ENCODE peak calls at places on chromosomes 16 and 17, in six cellular contexts. N is ovary, F is gastrocnemius medialis, I is lower leg skin, A is testis, Z is esophagus muscularis mucosa. O is an unnamed sample.

GRCh38 chr16:47787695-47788094 is 326.6 kb downstream of the PHKB start:
- DNase-seq in N (no peak), F (no peak), I (no peak), A (peak), Z (no peak), O (no peak)

GRCh38 chr17:60173304-60173807 is 23.6 kb downstream of the CA4 start:
- DNase-seq in N (no peak), F (no peak), I (no peak), A (no peak), Z (no peak), O (no peak)

GRCh38 chr17:70564006-70564620 is 394.8 kb downstream of the KCNJ2 start:
- DNase-seq in N (no peak), F (no peak), I (no peak), A (no peak), Z (no peak), O (no peak)

GRCh38 chr17:7589891-7590611 is at the start of gene SOX15:
- DNase-seq in N (no peak), F (no peak), I (no peak), A (no peak), Z (no peak), O (no peak)

GRCh38 chr17:19308398-19308797 is 54.1 kb downstream of the B9D1 start:
- DNase-seq in N (no peak), F (no peak), I (no peak), A (no peak), Z (no peak), O (no peak)

GRCh38 chr17:28216528-28216927 is 102.5 kb upstream of the TMEM97 start:
- DNase-seq in N (no peak), F (no peak), I (no peak), A (no peak), Z (no peak), O (no peak)

GRCh38 chr17:7673239-7673638 is 14.1 kb downstream of the TP53 start:
- DNase-seq in N (no peak), F (no peak), I (no peak), A (no peak), Z (no peak), O (peak)

GRCh38 chr16:30937692-30938091 is 11.2 kb upstream of the ORAI3 start:
- DNase-seq in N (no peak), F (no peak), I (no peak), A (no peak), Z (no peak), O (no peak)

GRCh38 chr17:38572665-38573365 is 32.9 kb downstream of the SRCIN1 start:
- DNase-seq in N (no peak), F (no peak), I (no peak), A (peak), Z (no peak), O (peak)

GRCh38 chr16:67644038-67644437 is 906 bp upstream of the CARMIL2 start:
- DNase-seq in N (no peak), F (no peak), I (no peak), A (no peak), Z (no peak), O (no peak)

GRCh38 chr17:68511671-68512246 is 471 bp upstream of the PRKAR1A start:
- DNase-seq in N (peak), F (peak), I (peak), A (peak), Z (no peak), O (peak)

GRCh38 chr17:49858796-49859195 is 10.9 kb upstream of the TAC4 start:
- DNase-seq in N (no peak), F (no peak), I (no peak), A (no peak), Z (no peak), O (no peak)

GRCh38 chr16:67006930-67007658 is 18.7 kb downstream of the CES4A start:
- DNase-seq in N (no peak), F (no peak), I (no peak), A (no peak), Z (no peak), O (no peak)

GRCh38 chr17:48250949-48251348 is 143.4 kb downstream of the SNX11 start:
- DNase-seq in N (no peak), F (no peak), I (no peak), A (no peak), Z (no peak), O (no peak)

GRCh38 chr16:63745456-63745855 is 1376.4 kb downstream of the CDH11 start:
- DNase-seq in N (no peak), F (no peak), I (no peak), A (no peak), Z (no peak), O (no peak)

GRCh38 chr17:49390548-49391324 is 23.9 kb downstream of the PHB1 start:
- DNase-seq in N (no peak), F (no peak), I (peak), A (peak), Z (no peak), O (peak)

GRCh38 chr16:87052506-87052905 is 264.7 kb downstream of the C16orf95 start:
- DNase-seq in N (no peak), F (no peak), I (no peak), A (no peak), Z (no peak), O (no peak)

GRCh38 chr17:29138184-29138955 is 41.8 kb downstream of the MYO18A start:
- DNase-seq in N (no peak), F (peak), I (no peak), A (no peak), Z (no peak), O (no peak)

GRCh38 chr17:58515286-58515685 is 848 bp upstream of the MTMR4 start:
- DNase-seq in N (no peak), F (no peak), I (no peak), A (no peak), Z (no peak), O (no peak)

GRCh38 chr17:58516644-58517377 is 2.4 kb upstream of the MTMR4 start:
- DNase-seq in N (no peak), F (no peak), I (no peak), A (no peak), Z (no peak), O (no peak)

GRCh38 chr17:58514795-58515157 is 338 bp upstream of the MTMR4 start:
- DNase-seq in N (no peak), F (no peak), I (no peak), A (no peak), Z (no peak), O (no peak)

GRCh38 chr17:58517928-58518609 is 3.6 kb upstream of the MTMR4 start:
- DNase-seq in N (peak), F (peak), I (peak), A (peak), Z (peak), O (peak)

GRCh38 chr17:58517378-58517927 is 3.0 kb upstream of the MTMR4 start:
- DNase-seq in N (no peak), F (no peak), I (no peak), A (no peak), Z (no peak), O (no peak)
- TF ChIP-seq POLR2A in N (peak), F (peak), I (no peak), A (no peak), Z (no peak), O (peak)

DNA sequence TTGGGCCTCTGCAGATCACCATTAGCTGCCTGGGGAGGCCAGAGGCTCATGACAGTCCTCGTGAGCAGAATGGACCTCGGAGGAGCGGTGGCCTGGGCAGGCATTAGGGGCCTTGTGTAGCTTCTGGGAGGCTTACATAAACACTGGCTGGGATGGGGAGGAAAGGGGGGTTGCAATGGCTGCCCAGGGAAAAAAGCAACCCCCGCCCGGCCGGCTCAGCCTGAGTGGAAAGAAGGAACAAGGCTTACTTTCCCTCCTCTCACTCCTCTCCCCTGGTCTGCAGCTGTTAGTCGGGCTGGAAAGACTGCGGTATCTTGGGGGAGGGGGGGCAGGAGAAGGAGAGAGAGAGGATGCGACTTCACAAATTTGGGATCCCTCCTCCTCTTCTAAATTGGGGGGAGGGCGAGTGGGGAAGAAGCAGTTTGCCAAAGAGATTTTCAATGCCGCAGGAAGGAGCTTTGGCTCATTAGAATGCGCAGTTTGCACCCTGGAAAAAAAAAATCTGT is 6.4 kb upstream of the NR1D1 start:
- DNase-seq in N (peak), F (no peak), I (peak), A (no peak), Z (no peak), O (no peak)
- H3K4me3 ChIP-seq in N (no peak), F (no peak), I (no peak), A (no peak), Z (peak), O (no peak)

GRCh38 chr17:4968166-4968915 is 724 bp upstream of the SPAG7 start:
- DNase-seq in N (no peak), F (no peak), I (no peak), A (peak), Z (no peak), O (no peak)

GRCh38 chr17:4970273-4970672 is 2.7 kb upstream of the SPAG7 start:
- DNase-seq in N (no peak), F (no peak), I (no peak), A (no peak), Z (no peak), O (no peak)

GRCh38 chr17:4967539-4968165 is at the start of gene SPAG7:
- DNase-seq in N (peak), F (peak), I (peak), A (peak), Z (peak), O (peak)

GRCh38 chr17:4969551-4970231 is 2.1 kb upstream of the SPAG7 start:
- DNase-seq in N (no peak), F (no peak), I (no peak), A (no peak), Z (no peak), O (no peak)

DNA sequence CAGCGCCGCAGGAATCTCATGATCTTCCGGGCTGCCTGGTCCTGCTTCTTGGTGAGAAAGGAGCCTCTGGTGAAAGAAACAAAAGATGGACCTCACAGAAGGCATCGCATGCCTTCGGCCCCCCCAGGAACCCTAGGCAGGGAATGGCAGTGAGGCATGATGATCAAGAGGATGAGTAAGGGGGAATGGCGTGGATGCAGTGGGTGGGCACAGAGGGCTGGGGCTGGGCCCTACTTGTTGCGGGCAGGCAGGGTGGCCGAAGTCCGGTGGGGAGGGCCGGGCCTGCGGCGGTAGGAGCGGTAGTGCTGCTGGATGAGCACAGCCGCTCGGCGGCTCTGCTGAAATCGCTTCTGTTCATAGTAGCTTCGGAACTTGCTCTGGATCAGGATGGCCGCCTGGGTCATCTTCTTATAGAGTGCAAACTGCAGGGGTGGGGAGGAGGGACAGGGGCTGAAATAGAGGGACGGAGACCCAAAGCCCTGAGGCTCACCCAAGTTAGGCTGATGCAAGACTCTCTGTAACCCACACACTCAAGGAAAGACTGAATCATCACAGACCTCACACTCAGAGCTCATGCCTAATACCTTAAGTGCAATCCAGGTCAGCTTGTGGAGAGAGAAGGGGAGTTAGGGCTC is 1.4 kb upstream of the SPAG7 start:
- DNase-seq in N (no peak), F (no peak), I (no peak), A (no peak), Z (no peak), O (no peak)
- TF ChIP-seq POLR2A in N (no peak), F (no peak), I (no peak), A (no peak), Z (no peak), O (no peak)

DNA sequence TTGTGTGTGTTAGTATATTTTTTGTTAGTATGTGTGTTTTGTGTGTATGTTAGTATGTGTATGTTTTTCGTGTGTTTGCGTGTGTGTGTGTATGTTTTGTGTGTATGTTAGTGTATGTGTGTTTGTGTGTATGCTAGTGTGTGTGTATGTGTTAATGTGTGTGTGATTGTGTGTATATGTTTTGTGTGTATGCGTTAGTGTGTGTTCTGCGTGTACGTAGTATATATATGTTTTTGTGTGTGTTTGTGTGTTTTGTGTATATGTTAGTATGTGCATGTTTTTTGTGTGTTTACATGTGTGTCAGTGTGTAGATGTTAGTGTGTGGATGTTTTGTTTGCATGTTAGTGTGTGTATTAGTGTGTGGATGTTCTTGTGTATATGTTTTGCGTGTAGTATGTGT is 29.6 kb downstream of the RBFOX1 start:
- DNase-seq in N (no peak), F (no peak), I (no peak), A (no peak), Z (no peak), O (no peak)
- H3K4me3 ChIP-seq in N (no peak), F (no peak), I (no peak), A (no peak), Z (no peak), O (no peak)

GRCh38 chr17:17563530-17563929 is 28.0 kb downstream of the PEMT start:
- DNase-seq in N (no peak), F (no peak), I (no peak), A (no peak), Z (no peak), O (no peak)

GRCh38 chr17:17560167-17560566 is 31.3 kb downstream of the PEMT start:
- DNase-seq in N (no peak), F (no peak), I (no peak), A (no peak), Z (no peak), O (no peak)

GRCh38 chr17:17562145-17562529 is 29.4 kb downstream of the PEMT start:
- DNase-seq in N (no peak), F (no peak), I (no peak), A (no peak), Z (no peak), O (no peak)

GRCh38 chr17:17560975-17561374 is 30.5 kb downstream of the PEMT start:
- DNase-seq in N (no peak), F (no peak), I (no peak), A (no peak), Z (no peak), O (peak)

DNA sequence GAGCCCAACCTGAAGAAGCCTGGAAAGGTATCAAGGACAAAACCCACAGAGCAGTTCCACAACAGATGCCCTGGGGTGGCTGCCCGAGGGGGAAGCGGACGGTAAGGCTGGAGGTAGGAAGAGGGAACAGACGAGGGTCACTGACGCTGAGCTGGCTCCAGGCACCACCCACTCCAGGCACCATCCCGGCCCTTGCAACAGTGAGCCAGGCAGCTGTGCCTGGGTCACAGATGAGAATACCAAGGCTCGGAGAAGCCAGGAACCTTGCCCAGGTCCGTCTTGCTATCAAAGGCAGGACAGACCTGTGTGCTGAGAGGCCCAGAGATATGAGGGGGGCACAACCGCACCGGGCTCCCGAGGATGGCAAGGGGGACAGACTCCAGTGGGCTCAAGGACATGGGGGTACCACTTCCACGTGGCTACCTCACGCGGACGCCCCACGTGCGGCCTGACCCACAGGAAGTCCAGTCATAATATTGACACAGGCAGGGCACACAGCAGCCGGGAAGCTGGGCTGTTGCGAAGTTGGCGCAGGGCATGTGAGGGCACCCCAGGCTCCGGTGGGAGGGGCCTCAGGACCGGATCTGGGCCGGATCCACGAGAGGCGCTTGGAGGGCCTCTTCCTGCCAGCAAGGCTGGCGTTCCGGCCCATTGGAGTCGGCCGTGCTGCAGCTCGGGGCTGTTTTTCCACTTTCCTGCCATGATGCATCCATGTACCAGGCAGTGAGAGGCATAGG is 29.9 kb downstream of the PEMT start:
- DNase-seq in N (no peak), F (peak), I (peak), A (no peak), Z (no peak), O (peak)
- TF ChIP-seq POLR2A in N (no peak), F (no peak), I (no peak), A (no peak), Z (no peak), O (no peak)

DNA sequence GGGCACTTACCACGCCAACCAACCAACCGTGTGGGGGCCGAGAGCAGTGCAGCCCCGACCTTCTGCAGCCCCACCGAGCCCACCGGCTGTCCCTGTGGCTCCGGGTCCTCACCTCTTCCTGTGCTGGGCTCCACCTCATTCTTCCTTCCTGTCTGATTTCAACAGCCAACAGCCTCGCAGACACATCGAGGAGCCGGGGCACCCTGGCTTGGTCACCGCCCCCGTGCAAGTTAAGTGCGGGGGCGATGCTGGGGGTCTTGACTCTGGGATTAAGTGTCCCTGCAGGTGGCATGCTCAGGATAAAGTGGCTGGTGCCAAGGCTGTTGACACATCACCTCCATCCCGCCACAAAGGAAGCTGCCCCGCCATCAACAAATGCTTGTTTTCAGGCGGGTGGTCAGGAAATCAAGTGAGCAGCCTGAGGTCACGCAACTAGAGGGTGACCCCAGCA is at the start of gene NLRC3:
- DNase-seq in N (no peak), F (no peak), I (no peak), A (no peak), Z (no peak), O (no peak)
- H3K4me3 ChIP-seq in N (no peak), F (no peak), I (no peak), A (no peak), Z (peak), O (peak)

O was measured in stomach.